ENCODE peak calls at places on chromosomes 16 and 17, in four cellular contexts. R is left ventricle myocardium inferior, L is psoas muscle, K is fibroblast of lung. I is an unnamed sample.

GRCh38 chr16:66846266-66846665 is 2.1 kb downstream of the CA7 start:
- DNase-seq in R (no peak), K (no peak), L (no peak), I (no peak)

GRCh38 chr17:77316651-77317050 is 175.9 kb downstream of the SEC14L1 start:
- DNase-seq in L (no peak), R (no peak), K (no peak), I (no peak)

GRCh38 chr17:42521666-42522262 is 14.3 kb upstream of the NAGLU start:
- DNase-seq in R (peak), L (no peak), K (no peak), I (no peak)

GRCh38 chr16:55842369-55843104 is 9.6 kb upstream of the CES1 start:
- DNase-seq in L (no peak), K (peak), R (no peak), I (peak)

GRCh38 chr16:56506941-56507340 is 12.9 kb downstream of the BBS2 start:
- DNase-seq in R (no peak), K (peak), L (no peak), I (no peak)

GRCh38 chr17:40431231-40431602 is 12.0 kb upstream of the IGFBP4 start:
- DNase-seq in L (no peak), K (no peak), R (no peak), I (no peak)

GRCh38 chr17:41019415-41019814 is 7.6 kb downstream of the KRTAP1-5 start:
- DNase-seq in R (no peak), K (no peak), L (no peak), I (no peak)

GRCh38 chr17:12128946-12129345 is 108.3 kb downstream of the MAP2K4 start:
- DNase-seq in R (no peak), K (no peak), L (no peak), I (no peak)

GRCh38 chr17:29042679-29043538 is at the start of gene PIPOX:
- DNase-seq in L (no peak), R (no peak), K (peak), I (peak)

GRCh38 chr17:75624021-75624420 is 9.2 kb upstream of the SMIM5 start:
- DNase-seq in R (no peak), K (no peak), L (no peak), I (no peak)

GRCh38 chr16:2150418-2151187 is 2.2 kb downstream of the RAB26 start:
- DNase-seq in L (no peak), R (no peak), K (peak), I (no peak)

GRCh38 chr16:77282345-77282744 is 83.1 kb downstream of the SYCE1L start:
- DNase-seq in L (no peak), K (no peak), R (no peak), I (no peak)

GRCh38 chr17:32461853-32462617 is 17.7 kb downstream of the PSMD11 start:
- DNase-seq in K (peak), L (no peak), R (no peak), I (peak)

GRCh38 chr16:1494129-1494640 is 1.0 kb downstream of the TELO2 start:
- DNase-seq in K (peak), L (peak), R (peak), I (no peak)

GRCh38 chr17:10471853-10472252 is 2.5 kb upstream of the MYH4 start:
- DNase-seq in L (no peak), K (no peak), R (no peak), I (no peak)

GRCh38 chr16:66899310-66899944 is 19.1 kb downstream of the PDP2 start:
- DNase-seq in L (peak), K (peak), R (no peak), I (no peak)

GRCh38 chr16:30005341-30006094 is 5.3 kb downstream of the DOC2A start:
- DNase-seq in R (no peak), L (peak), K (no peak), I (peak)

GRCh38 chr17:16417896-16418683 is 2.7 kb downstream of the TRPV2 start:
- DNase-seq in K (peak), R (no peak), L (peak), I (peak)

GRCh38 chr16:84686702-84687298 is 13.0 kb upstream of the USP10 start:
- DNase-seq in L (no peak), K (no peak), R (no peak), I (no peak)

GRCh38 chr16:86256995-86257394 is 253.3 kb upstream of the FOXF1 start:
- DNase-seq in L (no peak), K (no peak), R (no peak), I (no peak)

GRCh38 chr17:49637050-49637449 is 40.8 kb downstream of the SPOP start:
- DNase-seq in L (no peak), K (peak), R (no peak), I (no peak)

GRCh38 chr17:59346876-59347407 is 15.5 kb downstream of the YPEL2 start:
- DNase-seq in K (no peak), L (no peak), R (no peak), I (no peak)

GRCh38 chr16:3143598-3144330 is 8.9 kb downstream of the ZNF213 start:
- DNase-seq in K (no peak), L (peak), R (peak), I (no peak)

GRCh38 chr16:85750021-85750826 is 672 bp downstream of the C16orf74 start:
- DNase-seq in K (peak), R (peak), L (no peak), I (peak)

GRCh38 chr17:40328386-40328766 is 19.4 kb downstream of the RARA start:
- DNase-seq in L (no peak), R (no peak), K (no peak), I (no peak)

GRCh38 chr17:7237761-7238417 is 1.4 kb downstream of the PHF23 start:
- DNase-seq in K (peak), L (peak), R (peak), I (peak)

GRCh38 chr17:3004150-3004801 is 59.1 kb downstream of the OR1D5 start:
- DNase-seq in L (peak), K (peak), R (peak), I (peak)

GRCh38 chr17:71985111-71986039 is 135.4 kb upstream of the SOX9 start:
- DNase-seq in L (no peak), R (no peak), K (peak), I (no peak)

GRCh38 chr16:53043986-53044571 is 8.6 kb downstream of the CHD9NB start:
- DNase-seq in L (no peak), K (no peak), R (no peak), I (no peak)

GRCh38 chr16:87058728-87059250 is 258.4 kb downstream of the C16orf95 start:
- DNase-seq in L (no peak), R (no peak), K (no peak), I (no peak)

GRCh38 chr16:73176577-73177013 is 128.7 kb upstream of the ZFHX3 start:
- DNase-seq in R (no peak), L (no peak), K (peak), I (no peak)
- TF ChIP-seq CTCF in R (peak), L (peak), K (peak), I (no peak)

DNA sequence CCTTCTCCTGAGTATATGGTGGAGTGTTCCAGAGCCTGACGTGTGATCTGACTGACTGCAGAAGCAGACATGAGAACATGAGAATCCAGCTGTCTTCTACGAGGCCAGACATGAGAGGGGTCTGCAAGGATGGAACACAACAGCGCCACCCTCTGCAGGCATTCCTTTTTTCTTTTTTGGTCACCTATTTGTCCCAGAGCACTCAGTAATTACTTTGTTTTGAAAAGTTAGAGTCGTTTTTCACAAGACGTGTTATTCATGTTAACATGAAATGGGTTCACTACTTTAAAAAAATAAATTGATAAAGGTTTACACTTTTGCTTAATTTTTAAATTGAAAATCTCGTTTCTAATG is 43.8 kb upstream of the ATP2A3 start:
- DNase-seq in L (no peak), K (no peak), R (no peak), I (no peak)
- TF ChIP-seq CTCF in L (no peak), K (peak), R (no peak), I (no peak)

DNA sequence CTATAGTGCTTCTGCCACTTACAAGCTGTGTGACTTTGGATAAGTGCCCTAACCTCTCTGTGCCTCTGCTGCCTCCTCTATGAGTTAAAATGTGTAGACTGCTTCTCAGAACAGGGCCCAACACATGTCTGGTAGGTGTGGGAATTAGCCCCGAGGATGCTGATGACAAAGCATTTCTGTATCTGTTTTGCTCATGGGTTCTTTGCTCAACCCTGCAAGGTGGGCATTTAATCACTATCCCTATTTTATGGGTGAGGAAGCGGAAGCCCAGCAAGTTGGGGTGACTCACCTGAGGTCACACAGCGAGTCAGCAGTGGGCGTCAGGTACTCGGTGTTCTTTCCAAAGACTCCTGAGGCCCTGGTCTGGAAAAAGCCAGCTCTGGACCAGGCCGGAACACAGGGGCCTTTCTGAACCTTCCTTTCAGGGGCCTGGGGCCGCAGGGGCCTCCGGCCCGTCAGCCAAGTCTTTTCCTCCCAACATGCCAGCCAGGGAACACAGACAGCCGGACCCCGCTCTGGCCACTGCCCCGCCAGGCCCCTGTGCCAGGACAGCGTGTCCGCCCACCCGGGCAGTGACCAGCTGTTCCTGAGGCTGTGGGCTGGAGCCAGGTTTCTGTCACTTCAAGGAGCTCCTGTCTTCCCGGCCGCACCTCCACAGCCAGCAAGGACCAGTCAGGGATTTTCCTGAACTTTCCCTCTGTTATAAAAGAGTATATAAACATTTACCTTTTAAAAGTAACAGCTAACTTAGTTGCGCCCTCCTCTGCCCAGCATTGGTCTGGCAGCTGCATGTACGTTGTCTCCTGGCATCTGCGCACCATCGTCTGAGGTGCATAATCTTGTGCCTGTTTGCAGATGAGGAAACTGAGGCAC is 62.5 kb downstream of the SREBF1 start:
- DNase-seq in L (peak), K (peak), R (peak), I (no peak)
- TF ChIP-seq CTCF in L (no peak), K (peak), R (peak), I (no peak)

GRCh38 chr17:56653877-56654276 is 60.4 kb downstream of the NOG start:
- DNase-seq in R (no peak), K (peak), L (no peak), I (peak)
- TF ChIP-seq CTCF in R (peak), K (peak), L (peak), I (peak)

GRCh38 chr16:23045025-23045424 is 104.2 kb downstream of the USP31 start:
- DNase-seq in K (no peak), L (no peak), R (no peak), I (no peak)

GRCh38 chr16:23052908-23053580 is 96.2 kb downstream of the USP31 start:
- DNase-seq in L (no peak), R (no peak), K (no peak), I (no peak)

GRCh38 chr16:23048164-23048563 is 101.1 kb downstream of the USP31 start:
- DNase-seq in R (no peak), K (no peak), L (no peak), I (no peak)
- TF ChIP-seq CTCF in R (no peak), K (no peak), L (no peak), I (no peak)

GRCh38 chr17:83193336-83194188 is 114.2 kb downstream of the METRNL start:
- DNase-seq in R (peak), K (peak), L (peak), I (no peak)

GRCh38 chr17:83196088-83196765 is 116.8 kb downstream of the METRNL start:
- DNase-seq in K (peak), R (peak), L (peak), I (no peak)

GRCh38 chr17:83194189-83194565 is 114.8 kb downstream of the METRNL start:
- DNase-seq in L (peak), R (no peak), K (no peak), I (no peak)

GRCh38 chr17:83195330-83196087 is 116.1 kb downstream of the METRNL start:
- DNase-seq in L (peak), K (peak), R (peak), I (no peak)

GRCh38 chr17:83194761-83195329 is 115.4 kb downstream of the METRNL start:
- DNase-seq in K (peak), R (no peak), L (peak), I (no peak)
- TF ChIP-seq CTCF in K (no peak), R (no peak), L (no peak), I (no peak)

DNA sequence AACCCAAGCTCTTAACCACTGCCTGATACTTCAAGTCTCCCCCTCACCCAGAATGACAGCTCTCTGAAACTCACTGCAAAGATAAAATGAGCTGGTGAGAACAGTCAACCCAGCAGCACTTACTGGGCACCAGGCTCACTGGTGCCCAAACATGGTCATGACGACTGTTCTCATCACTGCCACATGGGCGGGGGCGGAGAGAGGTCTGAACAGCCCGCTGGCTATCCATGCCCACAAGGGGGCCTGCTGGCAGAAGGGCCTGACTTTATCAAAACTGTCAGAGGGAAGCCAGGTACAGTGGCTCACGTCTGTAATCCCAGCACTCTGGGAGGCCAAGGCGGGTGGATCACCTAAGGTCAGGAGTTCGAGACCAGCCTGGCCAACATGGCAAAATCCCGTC is 4.0 kb downstream of the MYBBP1A start:
- DNase-seq in K (no peak), L (peak), R (no peak), I (no peak)
- TF ChIP-seq CTCF in K (no peak), L (no peak), R (no peak), I (no peak)

GRCh38 chr16:11871193-11871592 is 19.9 kb upstream of the RSL1D1 start:
- DNase-seq in R (no peak), L (no peak), K (peak), I (no peak)
- TF ChIP-seq CTCF in R (peak), L (no peak), K (no peak), I (no peak)

DNA sequence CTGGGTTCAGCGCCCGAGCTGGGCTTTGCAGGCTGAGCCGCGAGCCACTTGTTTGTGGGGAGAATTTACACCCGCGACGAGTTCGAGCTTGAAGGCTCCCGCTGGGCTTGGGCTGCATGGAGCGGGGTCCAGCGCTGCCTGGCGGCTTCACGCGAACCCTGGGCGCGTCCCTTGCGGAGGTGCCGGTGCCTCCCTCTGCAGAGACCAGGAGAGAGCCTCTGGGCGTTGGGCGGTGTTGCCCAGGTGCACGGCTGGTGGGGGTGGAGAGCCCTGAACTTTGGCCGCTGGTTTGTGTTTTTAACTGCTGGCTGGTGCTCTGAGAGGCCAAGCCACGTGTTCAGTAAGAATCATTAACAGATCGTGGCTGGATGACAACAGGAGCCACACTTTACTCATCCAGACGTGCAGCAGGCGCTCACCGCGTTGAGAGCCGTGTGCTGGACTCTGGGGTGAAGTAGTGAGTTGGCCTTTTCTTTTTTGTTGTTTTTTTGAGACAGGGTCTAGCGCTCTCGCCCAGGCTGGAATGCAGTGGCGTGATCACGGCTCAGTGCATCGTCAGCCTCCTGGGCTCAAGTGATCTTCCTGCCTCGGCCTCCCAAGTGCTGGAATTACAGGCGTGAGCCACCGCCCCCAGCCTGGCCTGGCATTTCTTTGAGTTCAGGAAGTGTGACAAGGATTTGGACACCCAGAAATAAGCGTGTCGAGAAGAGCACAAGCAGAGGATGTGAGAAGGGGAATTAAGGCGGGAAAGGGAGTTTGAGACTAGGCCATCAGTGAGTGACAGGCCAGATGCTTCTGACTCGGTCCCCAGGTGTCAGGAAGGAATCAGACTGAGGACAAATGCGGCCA is 827 bp downstream of the CDK10 start:
- DNase-seq in K (peak), R (no peak), L (no peak), I (peak)
- TF ChIP-seq CTCF in K (no peak), R (no peak), L (no peak), I (no peak)

GRCh38 chr17:68108313-68109000 is 72.9 kb downstream of the KPNA2 start:
- DNase-seq in K (no peak), L (no peak), R (no peak), I (no peak)
- TF ChIP-seq CTCF in K (no peak), L (no peak), R (no peak), I (no peak)

I was measured in GM13976.